ENCODE peak calls at places on chromosome 12, in ten cellular contexts. O, A, Q, Z, C, L, P, U, F and I are unnamed samples. For H3K36me3, the result is how much of the 10 kb centered on the place peaks cover.

GRCh38 chr12:122166422-122167327 is 7.3 kb downstream of the IL31 start:
- DNase-seq in O (no peak), A (no peak), Q (no peak), Z (no peak), C (no peak), L (no peak), P (no peak), U (no peak), F (peak), I (no peak)

GRCh38 chr12:76508128-76508661 is 51.4 kb downstream of the OSBPL8 start:
- DNase-seq in O (no peak), A (no peak), Q (no peak), Z (no peak), C (no peak), L (no peak), P (no peak), U (no peak), F (no peak), I (no peak)

GRCh38 chr12:9906888-9907287 is 25.3 kb downstream of the CLEC2A start:
- DNase-seq in O (no peak), A (no peak), Q (peak), Z (no peak), C (no peak), L (no peak), P (no peak), U (no peak), F (no peak), I (no peak)

GRCh38 chr12:64186789-64187188 is 35.3 kb downstream of the KICS2 start:
- DNase-seq in O (no peak), A (no peak), Q (peak), Z (no peak), C (no peak), L (no peak), P (peak), U (no peak), F (no peak), I (no peak)

GRCh38 chr12:46702581-46703344 is 123.0 kb downstream of the SLC38A4 start:
- DNase-seq in O (no peak), A (no peak), Q (peak), Z (no peak), C (no peak), L (peak), P (no peak), U (no peak), F (no peak), I (no peak)

GRCh38 chr12:89863968-89864367 is 155.3 kb upstream of the ATP2B1 start:
- DNase-seq in O (peak), A (peak), Q (no peak), Z (no peak), C (no peak), L (no peak), P (no peak), U (no peak), F (no peak), I (no peak)

GRCh38 chr12:52395761-52396434 is 10.2 kb downstream of the KRT82 start:
- DNase-seq in O (peak), A (peak), Q (peak), Z (no peak), C (peak), L (no peak), P (no peak), U (no peak), F (peak), I (no peak)

GRCh38 chr12:76880156-76881023 is 1.6 kb upstream of the CSRP2 start:
- DNase-seq in O (no peak), A (no peak), Q (no peak), Z (no peak), C (no peak), L (no peak), P (peak), U (no peak), F (no peak), I (no peak)

GRCh38 chr12:110758922-110759321 is 16.2 kb upstream of the PPP1CC start:
- DNase-seq in O (no peak), A (no peak), Q (no peak), Z (no peak), C (no peak), L (no peak), P (no peak), U (no peak), F (no peak), I (no peak)

GRCh38 chr12:68381476-68381875 is 49.3 kb upstream of the MDM1 start:
- DNase-seq in O (no peak), A (no peak), Q (no peak), Z (no peak), C (no peak), L (no peak), P (no peak), U (no peak), F (no peak), I (no peak)

GRCh38 chr12:7369274-7369729 is 65.4 kb downstream of the ACSM4 start:
- DNase-seq in O (no peak), A (no peak), Q (peak), Z (no peak), C (no peak), L (no peak), P (peak), U (no peak), F (no peak), I (peak)

GRCh38 chr12:53999596-54000104 is 311 bp upstream of the HOXC9 start:
- DNase-seq in O (peak), A (no peak), Q (peak), Z (no peak), C (no peak), L (no peak), P (no peak), U (no peak), F (peak), I (peak)

GRCh38 chr12:21502872-21503271 is 1.3 kb downstream of the GOLT1B start:
- DNase-seq in O (peak), A (no peak), Q (peak), Z (no peak), C (no peak), L (no peak), P (no peak), U (no peak), F (no peak), I (no peak)

GRCh38 chr12:124553862-124554428 is 13.5 kb downstream of the NCOR2 start:
- DNase-seq in O (no peak), A (no peak), Q (no peak), Z (no peak), C (no peak), L (no peak), P (no peak), U (no peak), F (no peak), I (no peak)

GRCh38 chr12:124548854-124549378 is 18.5 kb downstream of the NCOR2 start:
- DNase-seq in O (no peak), A (no peak), Q (peak), Z (peak), C (peak), L (no peak), P (peak), U (peak), F (peak), I (peak)

GRCh38 chr12:124549629-124550028 is 17.8 kb downstream of the NCOR2 start:
- DNase-seq in O (no peak), A (no peak), Q (no peak), Z (no peak), C (no peak), L (no peak), P (no peak), U (no peak), F (no peak), I (no peak)

GRCh38 chr12:124550123-124551089 is 17.0 kb downstream of the NCOR2 start:
- DNase-seq in O (no peak), A (no peak), Q (no peak), Z (no peak), C (no peak), L (no peak), P (no peak), U (no peak), F (no peak), I (no peak)

DNA sequence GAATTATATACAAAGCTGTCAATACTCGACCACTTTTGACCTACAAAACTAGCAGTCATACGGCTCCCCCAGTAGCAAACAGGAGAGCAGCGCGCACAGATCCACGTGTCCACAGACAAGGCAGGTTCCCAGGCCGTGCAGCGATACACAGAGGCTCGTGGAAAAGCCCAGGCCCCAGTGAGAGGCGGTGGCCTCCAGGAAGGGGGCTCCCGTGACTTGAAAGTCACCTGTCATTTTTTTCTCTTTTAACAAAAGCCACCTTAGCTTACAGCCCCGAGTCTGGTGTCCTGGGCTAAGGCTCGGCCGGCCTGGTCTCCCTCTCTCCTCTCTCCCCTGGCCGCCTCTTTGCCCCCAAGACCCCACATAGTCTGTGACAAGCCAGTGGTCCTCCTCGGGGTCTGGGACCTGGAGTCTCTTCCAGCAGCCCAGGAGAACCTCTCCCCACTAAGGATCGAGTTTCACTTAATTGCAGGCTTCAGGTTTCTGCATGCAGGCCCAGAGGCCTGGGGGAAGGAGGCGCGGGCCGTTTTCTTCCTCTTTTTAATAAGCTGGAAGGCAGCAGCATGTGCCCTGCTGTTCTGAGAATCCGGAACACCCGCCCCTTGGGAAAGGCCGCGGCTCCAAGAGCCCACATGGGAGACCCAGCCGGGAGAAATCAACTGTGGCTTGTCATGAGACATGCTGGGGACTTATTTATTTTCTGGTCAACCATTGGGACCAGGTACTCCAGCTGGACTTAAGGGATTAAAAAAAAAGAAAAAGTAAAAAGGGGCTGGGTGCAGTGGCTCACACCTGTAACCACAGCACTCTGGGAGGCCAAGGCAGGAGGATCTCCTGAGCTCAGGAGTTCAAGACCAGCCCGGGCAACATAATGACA is 15.9 kb downstream of the NCOR2 start:
- DNase-seq in O (peak), A (no peak), Q (no peak), Z (peak), C (peak), L (no peak), P (no peak), U (peak), F (peak), I (no peak)
- H3K4me3 ChIP-seq in O (peak), A (no peak), Q (no peak), Z (no peak), C (no peak), L (no peak), P (no peak), U (no peak), F (no peak), I (no peak)

GRCh38 chr12:50711018-50711527 is 52.8 kb upstream of the ATF1 start:
- DNase-seq in O (no peak), A (no peak), Q (no peak), Z (no peak), C (no peak), L (no peak), P (no peak), U (no peak), F (no peak), I (no peak)

GRCh38 chr12:50708619-50709018 is 55.3 kb upstream of the ATF1 start:
- DNase-seq in O (no peak), A (no peak), Q (peak), Z (no peak), C (no peak), L (no peak), P (no peak), U (no peak), F (no peak), I (no peak)

GRCh38 chr12:50707396-50707795 is 56.5 kb upstream of the ATF1 start:
- DNase-seq in O (no peak), A (no peak), Q (no peak), Z (no peak), C (no peak), L (no peak), P (no peak), U (no peak), F (no peak), I (no peak)

GRCh38 chr12:50706606-50707005 is 57.3 kb upstream of the ATF1 start:
- DNase-seq in O (no peak), A (no peak), Q (no peak), Z (no peak), C (no peak), L (no peak), P (no peak), U (no peak), F (no peak), I (no peak)
- H3K36me3 ChIP-seq in O (under half), A (under half), Q (under half), Z (under half), C (under half), L (half or more), P (under half), U (half or more), F (under half), I (under half)

GRCh38 chr12:30905483-30906009 is 21.0 kb upstream of the TSPAN11 start:
- DNase-seq in O (peak), A (no peak), Q (no peak), Z (no peak), C (no peak), L (no peak), P (no peak), U (no peak), F (no peak), I (no peak)

GRCh38 chr12:30908389-30909087 is 18.0 kb upstream of the TSPAN11 start:
- DNase-seq in O (no peak), A (no peak), Q (peak), Z (no peak), C (peak), L (no peak), P (no peak), U (no peak), F (no peak), I (no peak)

GRCh38 chr12:30909721-30910350 is 16.7 kb upstream of the TSPAN11 start:
- DNase-seq in O (peak), A (no peak), Q (peak), Z (no peak), C (no peak), L (no peak), P (no peak), U (no peak), F (no peak), I (no peak)

GRCh38 chr12:30913323-30913722 is 13.2 kb upstream of the TSPAN11 start:
- DNase-seq in O (no peak), A (no peak), Q (no peak), Z (no peak), C (no peak), L (no peak), P (no peak), U (no peak), F (no peak), I (no peak)

DNA sequence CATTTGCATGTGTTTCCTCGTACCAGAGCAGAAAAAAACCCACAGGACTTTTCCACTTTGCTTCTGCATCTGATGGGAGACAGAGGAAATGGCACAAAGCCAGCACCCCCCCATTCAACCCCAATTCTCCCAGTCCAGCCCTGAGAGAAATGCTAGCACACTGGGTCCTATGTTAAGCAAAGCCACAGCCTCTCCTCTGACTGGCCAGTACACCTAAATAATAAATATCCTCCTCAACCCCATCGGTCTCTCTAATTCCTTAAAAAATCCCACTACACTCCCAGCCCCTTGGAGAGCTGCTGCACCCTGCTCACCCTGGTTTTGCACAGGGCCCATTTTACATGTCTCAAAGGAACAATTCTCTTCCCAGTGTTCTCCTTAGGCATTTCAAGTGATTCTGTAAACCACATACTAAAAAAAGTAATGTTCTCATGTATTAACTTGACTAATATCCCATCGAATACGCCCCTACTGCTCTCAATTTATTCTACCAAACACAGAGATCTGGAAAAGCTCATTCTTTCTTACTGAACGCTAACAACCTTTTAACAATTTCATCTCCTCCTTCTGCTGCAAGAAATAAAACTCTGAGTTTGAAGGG is 17.4 kb upstream of the TSPAN11 start:
- DNase-seq in O (no peak), A (no peak), Q (peak), Z (no peak), C (no peak), L (no peak), P (no peak), U (no peak), F (no peak), I (no peak)
- H3K4me3 ChIP-seq in O (no peak), A (no peak), Q (peak), Z (no peak), C (no peak), L (no peak), P (no peak), U (no peak), F (no peak), I (no peak)

DNA sequence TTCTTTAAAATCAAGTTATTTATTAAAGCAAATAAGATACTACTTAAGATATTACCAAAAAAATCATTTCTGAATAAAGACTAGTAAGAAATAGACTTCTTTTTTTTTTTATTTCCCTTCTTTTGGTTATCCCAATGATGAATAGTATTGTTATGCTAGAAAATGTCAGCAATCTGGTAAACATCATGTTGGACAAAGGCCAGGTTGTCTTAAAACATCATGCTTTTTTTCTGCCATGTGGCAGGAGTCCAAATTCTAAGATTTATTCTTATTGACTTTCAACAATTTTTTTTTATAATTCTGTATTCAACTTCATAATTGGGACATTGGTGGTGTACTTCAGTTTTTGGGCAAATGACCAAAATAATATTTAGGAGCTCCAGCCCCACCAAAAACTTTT is 10.6 kb downstream of the DCN start:
- DNase-seq in O (no peak), A (no peak), Q (peak), Z (no peak), C (no peak), L (no peak), P (no peak), U (no peak), F (no peak), I (no peak)
- H3K36me3 ChIP-seq in O (under half), A (under half), Q (under half), Z (under half), C (under half), L (under half), P (under half), U (under half), F (under half), I (under half)

DNA sequence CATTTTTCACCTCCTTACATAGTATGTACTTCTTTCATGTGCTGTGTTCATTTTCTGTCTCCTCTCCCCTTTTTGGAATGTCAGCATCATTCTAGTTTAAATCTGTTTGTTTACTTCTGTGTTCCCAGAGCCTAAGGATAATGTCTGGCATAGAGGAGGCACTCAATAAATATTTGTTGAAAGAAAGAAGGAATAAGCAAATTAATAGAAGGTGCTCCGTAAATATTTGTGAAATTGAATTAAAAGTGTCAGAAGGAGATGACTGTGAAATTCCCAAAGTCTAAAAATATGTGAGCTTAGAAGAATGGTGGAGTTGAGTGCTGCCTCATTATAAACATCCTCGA is 3.3 kb upstream of the CDKN1B start:
- DNase-seq in O (no peak), A (no peak), Q (no peak), Z (no peak), C (no peak), L (no peak), P (no peak), U (no peak), F (no peak), I (no peak)
- H3K4me3 ChIP-seq in O (peak), A (peak), Q (peak), Z (no peak), C (no peak), L (peak), P (peak), U (peak), F (peak), I (peak)